ENCODE peak calls at places on chromosomes 12 and 14, in seven cellular contexts. U, Y, H, E, A, S and X are unnamed samples.

GRCh38 chr12:75553865-75554555 is 42.6 kb upstream of the KRR1 start:
- DNase-seq in U (peak; percentile 10), Y (no peak), H (peak; percentile 27), E (no peak), A (peak; percentile 39), S (no peak), X (no peak)

GRCh38 chr14:104749111-104749649 is 3.8 kb upstream of the SIVA1 start:
- DNase-seq in U (peak; percentile 49), Y (no peak), H (peak; percentile 58), E (no peak), A (peak; percentile 49), S (no peak), X (no peak)

GRCh38 chr14:90423166-90423565 is 26.3 kb downstream of the CALM1 start:
- DNase-seq in U (no peak), Y (no peak), H (no peak), E (no peak), A (no peak), S (no peak), X (no peak)

GRCh38 chr12:25716842-25717241 is 163.8 kb upstream of the LMNTD1 start:
- DNase-seq in U (no peak), Y (no peak), H (no peak), E (no peak), A (no peak), S (no peak), X (no peak)

GRCh38 chr12:46477541-46477940 is 105.0 kb upstream of the SLC38A2 start:
- DNase-seq in U (no peak), Y (no peak), H (no peak), E (peak; percentile 45), A (no peak), S (no peak), X (no peak)

GRCh38 chr12:31118831-31119530 is 45.3 kb downstream of the DDX11 start:
- DNase-seq in U (no peak), Y (peak; percentile 87), H (no peak), E (no peak), A (peak; percentile 88), S (peak; percentile 72), X (peak; percentile 62)

GRCh38 chr12:51351913-51352532 is 5.5 kb upstream of the CELA1 start:
- DNase-seq in U (peak; percentile 79), Y (peak; percentile 91), H (peak; percentile 66), E (peak; percentile 55), A (peak; percentile 91), S (peak; percentile 90), X (peak; percentile 75)

GRCh38 chr12:33438025-33438772 is 1.4 kb downstream of the SYT10 start:
- DNase-seq in U (no peak), Y (peak; percentile 31), H (no peak), E (no peak), A (peak; percentile 26), S (no peak), X (peak; percentile 5)

GRCh38 chr12:59736786-59737185 is 141.0 kb downstream of the SLC16A7 start:
- DNase-seq in U (peak; percentile 3), Y (no peak), H (peak; percentile 96), E (peak; percentile 89), A (peak; percentile 95), S (no peak), X (no peak)

GRCh38 chr14:33602396-33602795 is 348.5 kb downstream of the EGLN3 start:
- DNase-seq in U (no peak), Y (no peak), H (no peak), E (peak; percentile 51), A (no peak), S (no peak), X (no peak)

GRCh38 chr12:6355491-6356373 is 13.9 kb upstream of the TNFRSF1A start:
- DNase-seq in U (no peak), Y (peak; percentile 92), H (no peak), E (no peak), A (peak; percentile 81), S (peak; percentile 74), X (no peak)

GRCh38 chr14:75566321-75566720 is 12.1 kb upstream of the FLVCR2 start:
- DNase-seq in U (no peak), Y (no peak), H (no peak), E (peak; percentile 29), A (no peak), S (no peak), X (no peak)

GRCh38 chr12:120065472-120065871 is 51.1 kb downstream of the RAB35 start:
- DNase-seq in U (peak; percentile 17), Y (no peak), H (no peak), E (no peak), A (no peak), S (no peak), X (no peak)

GRCh38 chr14:52048132-52048531 is 20.7 kb downstream of the NID2 start:
- DNase-seq in U (no peak), Y (no peak), H (no peak), E (no peak), A (no peak), S (no peak), X (no peak)

GRCh38 chr14:22510527-22511110 is 78.4 kb downstream of the DAD1 start:
- DNase-seq in U (no peak), Y (no peak), H (peak; percentile 74), E (peak; percentile 71), A (no peak), S (no peak), X (no peak)

GRCh38 chr14:100816950-100817901 is 8.7 kb upstream of the MEG3 start:
- DNase-seq in U (no peak), Y (no peak), H (no peak), E (no peak), A (no peak), S (no peak), X (no peak)

GRCh38 chr12:55797068-55797467 is 20.5 kb downstream of the SARNP start:
- DNase-seq in U (peak; percentile 23), Y (no peak), H (peak; percentile 56), E (peak; percentile 62), A (peak; percentile 65), S (no peak), X (peak; percentile 37)

GRCh38 chr12:107718606-107719005 is 33.0 kb downstream of the PWP1 start:
- DNase-seq in U (no peak), Y (no peak), H (no peak), E (no peak), A (no peak), S (no peak), X (no peak)

GRCh38 chr14:105980224-105980623 is 453.8 kb downstream of the TMEM121 start:
- DNase-seq in U (no peak), Y (no peak), H (no peak), E (no peak), A (no peak), S (no peak), X (no peak)

GRCh38 chr12:123265851-123266678 is 5.6 kb downstream of the CDK2AP1 start:
- DNase-seq in U (no peak), Y (no peak), H (no peak), E (no peak), A (no peak), S (no peak), X (no peak)
- H3K18ac ChIP-seq in U (peak overlapping the region; percentile 3), Y (no peak overlapping the region), H (no peak overlapping the region), E (no peak overlapping the region), A (no peak overlapping the region), S (no peak overlapping the region), X (peak overlapping the region; percentile 56)

GRCh38 chr12:32272465-32272864 is 126.9 kb upstream of the FGD4 start:
- DNase-seq in U (no peak), Y (no peak), H (no peak), E (no peak), A (no peak), S (no peak), X (no peak)

GRCh38 chr12:32270818-32271710 is 128.3 kb upstream of the FGD4 start:
- DNase-seq in U (no peak), Y (no peak), H (peak; percentile 62), E (peak; percentile 50), A (peak; percentile 93), S (no peak), X (no peak)

GRCh38 chr12:32274665-32275064 is 124.7 kb upstream of the FGD4 start:
- DNase-seq in U (no peak), Y (no peak), H (no peak), E (no peak), A (no peak), S (no peak), X (no peak)

GRCh38 chr12:32273712-32274111 is 125.6 kb upstream of the FGD4 start:
- DNase-seq in U (no peak), Y (peak; percentile 66), H (no peak), E (no peak), A (peak; percentile 66), S (peak; percentile 51), X (peak; percentile 29)

GRCh38 chr12:32273063-32273521 is 126.3 kb upstream of the FGD4 start:
- DNase-seq in U (no peak), Y (no peak), H (peak; percentile 90), E (no peak), A (no peak), S (peak; percentile 37), X (no peak)
- H3K18ac ChIP-seq in U (no peak overlapping the region), Y (no peak overlapping the region), H (no peak overlapping the region), E (no peak overlapping the region), A (no peak overlapping the region), S (no peak overlapping the region), X (no peak overlapping the region)

GRCh38 chr12:19683178-19683927 is 244.1 kb downstream of the AEBP2 start:
- DNase-seq in U (no peak), Y (no peak), H (peak; percentile 73), E (peak; percentile 82), A (no peak), S (no peak), X (no peak)

GRCh38 chr12:19675361-19675760 is 236.1 kb downstream of the AEBP2 start:
- DNase-seq in U (no peak), Y (no peak), H (no peak), E (no peak), A (no peak), S (no peak), X (no peak)

GRCh38 chr12:19681007-19681406 is 241.7 kb downstream of the AEBP2 start:
- DNase-seq in U (no peak), Y (peak; percentile 68), H (no peak), E (no peak), A (peak; percentile 34), S (no peak), X (no peak)
- H3K18ac ChIP-seq in U (no peak overlapping the region), Y (no peak overlapping the region), H (no peak overlapping the region), E (peak overlapping the region; percentile 2), A (no peak overlapping the region), S (no peak overlapping the region), X (no peak overlapping the region)

GRCh38 chr14:94424371-94424770 is 28.2 kb downstream of the SERPINA11 start:
- DNase-seq in U (no peak), Y (no peak), H (no peak), E (no peak), A (no peak), S (no peak), X (no peak)

GRCh38 chr14:94423465-94424056 is 29.0 kb downstream of the SERPINA11 start:
- DNase-seq in U (peak; percentile 73), Y (peak; percentile 88), H (peak; percentile 59), E (peak; percentile 7), A (peak; percentile 91), S (peak; percentile 88), X (peak; percentile 72)

GRCh38 chr14:94426526-94426925 is 26.1 kb downstream of the SERPINA11 start:
- DNase-seq in U (peak; percentile 45), Y (no peak), H (no peak), E (no peak), A (no peak), S (no peak), X (no peak)

GRCh38 chr14:94427016-94427613 is 25.5 kb downstream of the SERPINA11 start:
- DNase-seq in U (no peak), Y (no peak), H (no peak), E (no peak), A (no peak), S (no peak), X (no peak)

DNA sequence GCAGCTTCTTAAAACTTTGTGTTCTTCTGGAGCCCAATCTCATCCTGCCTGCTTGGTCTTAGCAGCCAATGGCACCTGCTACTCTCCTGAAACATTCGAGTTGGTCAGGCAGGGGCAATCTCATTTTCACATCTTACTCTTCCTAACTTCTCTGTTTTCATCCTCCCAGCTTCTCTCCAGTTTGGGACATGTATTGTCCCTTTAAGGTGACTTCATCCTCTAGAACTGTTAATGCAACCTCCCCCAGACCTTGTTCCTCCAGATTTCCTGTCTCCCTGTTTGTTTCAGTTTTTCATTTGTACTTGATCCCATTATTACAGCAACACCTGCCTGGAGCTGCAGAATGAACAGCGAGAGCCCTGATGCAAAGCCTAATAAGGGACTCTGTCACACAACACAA is 31.3 kb downstream of the SERPINA11 start:
- DNase-seq in U (no peak), Y (no peak), H (no peak), E (no peak), A (no peak), S (no peak), X (no peak)
- H3K18ac ChIP-seq in U (no peak overlapping the region), Y (no peak overlapping the region), H (no peak overlapping the region), E (no peak overlapping the region), A (no peak overlapping the region), S (no peak overlapping the region), X (no peak overlapping the region)